ENCODE peak calls at places on chromosome 21, in six cellular contexts. One of them, this sample, is unnamed.

GRCh38 chr21:33046455-33046854 is 20.7 kb downstream of the OLIG2 start:
- DNase-seq in SK-N-SH: no peak
- DNase-seq in HCT116: no peak
- DNase-seq in GM12878: no peak
- DNase-seq in HepG2: no peak
- DNase-seq in H1: no peak
- DNase-seq in this sample: no peak

GRCh38 chr21:33399821-33400220 is 3.4 kb upstream of the IFNGR2 start:
- DNase-seq in SK-N-SH: no peak
- DNase-seq in HCT116: no peak
- DNase-seq in GM12878: no peak
- DNase-seq in HepG2: no peak
- DNase-seq in H1: no peak
- DNase-seq in this sample: no peak

GRCh38 chr21:32597205-32597604 is 11.9 kb upstream of the TCP10L start:
- DNase-seq in SK-N-SH: no peak
- DNase-seq in HCT116: peak
- DNase-seq in GM12878: no peak
- DNase-seq in HepG2: peak
- DNase-seq in H1: no peak
- DNase-seq in this sample: no peak

GRCh38 chr21:41460578-41461527 is 34.8 kb downstream of the MX1 start:
- DNase-seq in SK-N-SH: peak
- DNase-seq in HCT116: peak
- DNase-seq in GM12878: no peak
- DNase-seq in HepG2: peak
- DNase-seq in H1: peak
- DNase-seq in this sample: peak

GRCh38 chr21:27649323-27649722 is 682.4 kb upstream of the ADAMTS5 start:
- DNase-seq in SK-N-SH: no peak
- DNase-seq in HCT116: no peak
- DNase-seq in GM12878: no peak
- DNase-seq in HepG2: no peak
- DNase-seq in H1: no peak
- DNase-seq in this sample: no peak

GRCh38 chr21:33041981-33042380 is 16.2 kb downstream of the OLIG2 start:
- DNase-seq in SK-N-SH: no peak
- DNase-seq in HCT116: no peak
- DNase-seq in GM12878: no peak
- DNase-seq in HepG2: no peak
- DNase-seq in H1: no peak
- DNase-seq in this sample: no peak

GRCh38 chr21:36127977-36128376 is 6.9 kb upstream of the CBR3 start:
- DNase-seq in SK-N-SH: no peak
- DNase-seq in HCT116: no peak
- DNase-seq in GM12878: no peak
- DNase-seq in HepG2: no peak
- DNase-seq in H1: no peak
- DNase-seq in this sample: no peak

GRCh38 chr21:26842300-26842699 is 2.9 kb downstream of the ADAMTS1 start:
- DNase-seq in SK-N-SH: no peak
- DNase-seq in HCT116: no peak
- DNase-seq in GM12878: no peak
- DNase-seq in HepG2: no peak
- DNase-seq in H1: no peak
- DNase-seq in this sample: no peak

GRCh38 chr21:36980280-36981048 is 14.0 kb upstream of the HLCS start:
- DNase-seq in SK-N-SH: peak
- DNase-seq in HCT116: no peak
- DNase-seq in GM12878: no peak
- DNase-seq in HepG2: no peak
- DNase-seq in H1: peak
- DNase-seq in this sample: no peak

GRCh38 chr21:36852293-36852692 is 114.2 kb downstream of the HLCS start:
- DNase-seq in SK-N-SH: no peak
- DNase-seq in HCT116: no peak
- DNase-seq in GM12878: no peak
- DNase-seq in HepG2: no peak
- DNase-seq in H1: no peak
- DNase-seq in this sample: no peak

DNA sequence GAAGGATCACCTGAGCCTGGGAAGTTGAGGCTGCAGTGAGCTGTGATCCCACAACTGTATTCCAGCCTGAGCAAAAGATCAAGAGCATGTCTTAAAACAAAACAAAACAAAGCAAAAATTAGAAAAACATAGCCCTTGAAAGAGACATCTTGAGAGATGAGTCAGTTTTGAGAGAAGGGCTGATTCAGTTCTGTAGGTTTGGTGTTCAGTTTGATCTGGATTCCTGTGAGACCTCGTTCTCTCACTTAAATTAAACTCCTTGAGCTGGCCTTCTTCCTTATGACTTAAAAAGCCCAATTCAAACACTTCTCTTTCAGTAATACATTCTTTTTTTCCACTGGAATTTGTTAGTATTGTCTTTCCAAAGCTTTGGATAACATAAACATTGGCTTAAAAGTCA is 164.2 kb downstream of the NRIP1 start:
- DNase-seq in SK-N-SH: no peak
- DNase-seq in HCT116: no peak
- DNase-seq in GM12878: no peak
- DNase-seq in HepG2: no peak
- DNase-seq in H1: no peak
- DNase-seq in this sample: no peak
- TF ChIP-seq JUND in SK-N-SH: no peak
- TF ChIP-seq JUND in HCT116: no peak
- TF ChIP-seq JUND in GM12878: no peak
- TF ChIP-seq JUND in HepG2: no peak
- TF ChIP-seq JUND in H1: no peak
- TF ChIP-seq JUND in this sample: no peak

DNA sequence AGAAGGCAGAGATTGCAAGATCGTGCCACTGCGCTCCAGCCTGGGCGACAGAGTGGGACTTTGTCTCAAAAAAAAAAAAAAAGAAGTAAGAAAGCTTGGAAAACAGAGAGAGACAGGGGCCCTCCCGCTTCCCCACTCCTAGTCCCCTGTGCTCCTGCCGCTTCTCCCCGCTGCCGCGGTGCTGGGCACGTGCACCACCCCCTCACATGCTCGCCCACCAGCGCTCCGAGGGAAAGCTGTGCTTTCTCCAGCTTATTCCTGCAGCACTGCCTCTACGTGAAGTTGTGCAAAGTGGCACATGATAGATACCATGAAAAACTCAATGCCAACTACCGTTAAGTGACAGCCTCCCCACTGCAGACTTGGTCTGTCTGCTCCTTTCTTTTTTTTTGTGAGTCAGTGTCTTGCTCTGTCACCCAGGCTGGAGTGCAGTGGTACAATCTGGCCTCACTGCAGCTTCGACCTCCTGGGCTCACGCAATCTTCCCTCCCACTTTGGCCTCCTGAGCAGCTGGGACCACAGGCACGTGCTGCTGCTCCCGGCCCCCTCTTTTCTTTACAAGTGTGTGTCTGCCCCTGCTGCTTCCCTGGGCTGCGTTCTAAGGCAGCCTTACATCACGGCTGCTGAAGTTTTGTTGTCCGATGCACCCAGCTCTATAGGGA is 15.4 kb downstream of the SLX9 start:
- DNase-seq in SK-N-SH: no peak
- DNase-seq in HCT116: no peak
- DNase-seq in GM12878: no peak
- DNase-seq in HepG2: no peak
- DNase-seq in H1: no peak
- DNase-seq in this sample: no peak
- TF ChIP-seq JUND in SK-N-SH: no peak
- TF ChIP-seq JUND in HCT116: no peak
- TF ChIP-seq JUND in GM12878: no peak
- TF ChIP-seq JUND in HepG2: no peak
- TF ChIP-seq JUND in H1: no peak
- TF ChIP-seq JUND in this sample: no peak

GRCh38 chr21:39807738-39808137 is 59.5 kb upstream of the PCP4 start:
- DNase-seq in SK-N-SH: no peak
- DNase-seq in HCT116: no peak
- DNase-seq in GM12878: no peak
- DNase-seq in HepG2: no peak
- DNase-seq in H1: no peak
- DNase-seq in this sample: peak
- TF ChIP-seq JUND in SK-N-SH: no peak
- TF ChIP-seq JUND in HCT116: no peak
- TF ChIP-seq JUND in GM12878: no peak
- TF ChIP-seq JUND in HepG2: no peak
- TF ChIP-seq JUND in H1: no peak
- TF ChIP-seq JUND in this sample: no peak

DNA sequence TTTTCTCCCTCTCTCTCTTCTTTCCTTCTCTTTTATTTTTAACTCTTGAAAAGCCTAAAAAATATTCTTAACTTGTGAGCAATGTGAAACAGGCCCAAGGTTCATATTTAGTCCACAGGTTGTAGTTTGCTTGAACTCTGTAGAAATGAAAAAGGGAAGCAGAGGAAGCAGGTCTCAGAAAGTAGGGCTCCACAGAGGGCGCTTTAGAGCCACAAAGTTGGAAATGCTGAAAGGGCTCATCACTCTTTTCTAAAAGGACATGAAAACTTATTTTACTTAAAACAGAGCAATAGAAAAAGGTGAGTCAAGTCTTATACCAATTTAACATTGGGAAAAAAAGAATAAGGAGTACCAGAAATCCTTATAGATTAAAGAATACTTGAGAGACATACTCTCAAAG is 247.0 kb downstream of the USP25 start:
- DNase-seq in SK-N-SH: no peak
- DNase-seq in HCT116: no peak
- DNase-seq in GM12878: no peak
- DNase-seq in HepG2: no peak
- DNase-seq in H1: no peak
- DNase-seq in this sample: no peak
- TF ChIP-seq JUND in SK-N-SH: no peak
- TF ChIP-seq JUND in HCT116: no peak
- TF ChIP-seq JUND in GM12878: no peak
- TF ChIP-seq JUND in HepG2: no peak
- TF ChIP-seq JUND in H1: no peak
- TF ChIP-seq JUND in this sample: no peak

GRCh38 chr21:43333301-43334062 is 93.4 kb downstream of the SIK1 start:
- DNase-seq in SK-N-SH: no peak
- DNase-seq in HCT116: no peak
- DNase-seq in GM12878: no peak
- DNase-seq in HepG2: peak
- DNase-seq in H1: no peak
- DNase-seq in this sample: peak
- TF ChIP-seq JUND in SK-N-SH: no peak
- TF ChIP-seq JUND in HCT116: no peak
- TF ChIP-seq JUND in GM12878: no peak
- TF ChIP-seq JUND in HepG2: no peak
- TF ChIP-seq JUND in H1: no peak
- TF ChIP-seq JUND in this sample: no peak

DNA sequence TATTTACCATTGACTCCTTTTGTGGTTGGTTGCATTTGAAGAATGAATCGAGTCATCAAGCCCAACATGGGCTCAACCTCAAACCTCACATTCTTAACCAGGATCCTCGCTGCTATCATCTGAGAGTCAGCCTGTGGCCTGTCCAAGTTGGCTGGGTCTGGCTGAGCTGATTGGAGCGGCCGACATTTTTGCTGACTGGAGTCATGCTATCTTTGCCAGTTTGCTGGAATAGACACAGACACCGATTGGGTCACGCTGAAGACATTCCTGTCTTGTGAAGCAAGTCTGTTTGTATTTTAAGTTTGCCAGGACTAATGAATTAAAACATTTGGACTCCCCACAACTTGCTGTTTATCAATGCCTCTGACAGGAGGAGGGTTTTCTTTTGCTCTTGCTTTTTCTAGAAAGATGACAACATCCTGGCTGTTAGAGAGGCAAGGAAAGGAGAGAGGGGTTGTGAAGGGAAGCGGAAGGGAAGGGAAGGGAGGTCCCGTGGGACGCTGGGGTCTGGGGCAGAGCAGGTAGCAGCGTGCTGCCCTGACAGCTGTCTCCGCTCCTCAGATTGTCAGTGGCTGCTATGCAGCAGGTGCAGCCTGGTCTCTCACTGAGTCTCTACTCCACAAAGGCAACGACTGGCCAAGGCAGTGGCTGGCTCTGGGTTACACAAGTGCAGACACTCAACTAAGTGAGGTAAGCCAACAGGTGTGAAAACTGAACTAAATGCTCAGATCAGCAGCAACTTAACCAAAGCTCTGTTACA is at the start of gene MAP3K7CL:
- DNase-seq in SK-N-SH: no peak
- DNase-seq in HCT116: no peak
- DNase-seq in GM12878: no peak
- DNase-seq in HepG2: no peak
- DNase-seq in H1: no peak
- DNase-seq in this sample: no peak
- TF ChIP-seq JUND in SK-N-SH: peak
- TF ChIP-seq JUND in HCT116: no peak
- TF ChIP-seq JUND in GM12878: no peak
- TF ChIP-seq JUND in HepG2: no peak
- TF ChIP-seq JUND in H1: no peak
- TF ChIP-seq JUND in this sample: no peak

This sample was measured in T47D.